ENCODE peak calls at places on chromosomes 12 and 14, in six cellular contexts. C is epithelial cell of esophagus; Y is GM23338; Q is NCI-H2081; U is stimulated activated CD4-positive, alpha-beta T cell treated with anti-CD3 and anti-CD28 coated beads, Interleukin-12 subunit alpha, Interleukin-12 subunit beta, amount 100 ng/mL, for 48 hours; G is fibroblast of mammary gland. V is an unnamed sample.

GRCh38 chr12:18382486-18382885 is 121.2 kb downstream of the PIK3C2G start:
- DNase-seq in C (no peak), Y (no peak), Q (no peak), U (no peak), G (peak; percentile 5), V (no peak)

GRCh38 chr12:71046215-71046614 is 111.6 kb downstream of the TSPAN8 start:
- DNase-seq in C (peak; percentile 56), Y (no peak), Q (no peak), U (no peak), G (peak; percentile 92), V (peak; percentile 32)

GRCh38 chr12:104734541-104735075 is 223.5 kb downstream of the SLC41A2 start:
- DNase-seq in C (no peak), Y (no peak), Q (no peak), U (no peak), G (no peak), V (peak; percentile 18)

GRCh38 chr12:95740751-95741150 is 49.8 kb downstream of the NTN4 start:
- DNase-seq in C (peak; percentile 98), Y (no peak), Q (peak; percentile 12), U (no peak), G (no peak), V (no peak)

GRCh38 chr14:53567236-53567785 is 389.3 kb downstream of the BMP4 start:
- DNase-seq in C (peak; percentile 33), Y (peak; percentile 65), Q (no peak), U (no peak), G (no peak), V (no peak)

GRCh38 chr12:130729344-130729743 is 13.2 kb upstream of the RIMBP2 start:
- DNase-seq in C (no peak), Y (no peak), Q (no peak), U (no peak), G (no peak), V (no peak)

GRCh38 chr14:100593751-100594624 is 6.8 kb upstream of the BEGAIN start:
- DNase-seq in C (no peak), Y (no peak), Q (no peak), U (no peak), G (no peak), V (no peak)

GRCh38 chr12:53245289-53245688 is 13.3 kb upstream of the RARG start:
- DNase-seq in C (no peak), Y (no peak), Q (no peak), U (no peak), G (no peak), V (no peak)

GRCh38 chr12:13941258-13942249 is 39.8 kb downstream of the GRIN2B start:
- DNase-seq in C (peak; percentile 67), Y (peak; percentile 91), Q (peak; percentile 52), U (peak; percentile 1), G (peak; percentile 60), V (peak; percentile 80)

GRCh38 chr12:11746024-11746771 is 96.7 kb downstream of the ETV6 start:
- DNase-seq in C (peak; percentile 98), Y (no peak), Q (no peak), U (no peak), G (peak; percentile 40), V (no peak)

GRCh38 chr12:111035578-111036301 is 115.4 kb upstream of the MYL2 start:
- DNase-seq in C (peak; percentile 15), Y (peak; percentile 84), Q (no peak), U (no peak), G (no peak), V (no peak)

GRCh38 chr14:77311217-77311616 is 9.5 kb downstream of the POMT2 start:
- DNase-seq in C (peak; percentile 82), Y (no peak), Q (no peak), U (no peak), G (peak; percentile 67), V (no peak)